ENCODE peak calls at places on chromosome 7, in seven cellular contexts. E is left ventricle myocardium inferior, G is NT2/D1, Q is choroid plexus epithelial cell, R is A172, P is EL, V is GDM1. H is an unnamed sample.
A peak's percentile ranks its signal among the peaks of the same experiment; 100 is the strongest.

GRCh38 chr7:136925556-136925955 is 57.1 kb downstream of the CHRM2 start:
- DNase-seq in V (no peak), E (no peak), R (no peak), Q (peak; percentile 73), P (no peak), G (no peak), H (peak; percentile 23)

GRCh38 chr7:75639071-75639892 is 99.5 kb downstream of the HIP1 start:
- DNase-seq in V (no peak), R (peak; percentile 26), P (peak; percentile 30), G (peak; percentile 54), Q (peak; percentile 42), E (peak; percentile 53), H (no peak)

GRCh38 chr7:93861325-93861949 is 29.1 kb downstream of the TFPI2 start:
- DNase-seq in V (no peak), G (no peak), Q (no peak), P (no peak), R (no peak), E (no peak), H (no peak)

GRCh38 chr7:30934225-30934624 is 22.6 kb downstream of the AQP1 start:
- DNase-seq in Q (no peak), G (no peak), E (no peak), P (no peak), R (no peak), V (no peak), H (no peak)

GRCh38 chr7:36406156-36406555 is 16.5 kb downstream of the ANLN start:
- DNase-seq in E (no peak), P (no peak), R (no peak), V (no peak), Q (no peak), G (peak; percentile 84), H (no peak)

GRCh38 chr7:2710256-2710655 is 22.3 kb downstream of the AMZ1 start:
- DNase-seq in V (no peak), G (no peak), Q (no peak), R (no peak), P (no peak), E (no peak), H (no peak)

GRCh38 chr7:5217851-5218331 is 27.9 kb downstream of the WIPI2 start:
- DNase-seq in V (no peak), Q (no peak), G (no peak), R (no peak), P (no peak), E (no peak), H (no peak)

GRCh38 chr7:41777894-41778596 is 75.2 kb upstream of the INHBA start:
- DNase-seq in P (peak; percentile 19), V (no peak), E (no peak), G (no peak), R (no peak), Q (peak; percentile 25), H (no peak)

GRCh38 chr7:136528329-136528728 is 340.1 kb upstream of the CHRM2 start:
- DNase-seq in V (no peak), E (no peak), G (no peak), R (peak; percentile 77), Q (peak; percentile 35), P (peak; percentile 90), H (no peak)

GRCh38 chr7:54339074-54339473 is 203.1 kb upstream of the VSTM2A start:
- DNase-seq in R (no peak), P (no peak), G (no peak), E (peak; percentile 27), Q (no peak), V (no peak), H (no peak)

GRCh38 chr7:65239707-65240352 is 133.8 kb upstream of the ZNF92 start:
- DNase-seq in Q (peak; percentile 19), R (peak; percentile 45), G (peak; percentile 50), P (peak; percentile 8), V (no peak), E (no peak), H (no peak)

GRCh38 chr7:44235582-44236332 is 35.0 kb downstream of the YKT6 start:
- DNase-seq in G (no peak), Q (no peak), V (no peak), P (peak; percentile 18), R (peak; percentile 26), E (no peak), H (no peak)

GRCh38 chr7:16526742-16527540 is at the start of gene LRRC72:
- DNase-seq in Q (no peak), P (no peak), G (no peak), V (no peak), E (no peak), R (no peak), H (no peak)

GRCh38 chr7:130473877-130474276 is 18.0 kb upstream of the MEST start:
- DNase-seq in E (no peak), Q (no peak), R (no peak), G (no peak), P (no peak), V (no peak), H (no peak)

GRCh38 chr7:80879849-80880248 is 39.0 kb downstream of the SEMA3C start:
- DNase-seq in P (peak; percentile 63), Q (peak; percentile 55), G (no peak), V (no peak), E (no peak), R (peak; percentile 35), H (no peak)

GRCh38 chr7:31129067-31129466 is 77.0 kb downstream of the ADCYAP1R1 start:
- DNase-seq in V (no peak), G (no peak), P (no peak), E (no peak), R (no peak), Q (no peak), H (no peak)

GRCh38 chr7:37150180-37150579 is 298.5 kb downstream of the ELMO1 start:
- DNase-seq in E (no peak), G (no peak), P (no peak), R (no peak), V (no peak), Q (no peak), H (no peak)